ENCODE peak calls at places on chromosomes 7 and 10, in ten cellular contexts. S, T, Q, B, M, L, K, I, F and V are unnamed samples.

GRCh38 chr7:142637240-142637639 is 112.0 kb upstream of the PRSS1 start:
- DNase-seq in S (no peak), T (no peak), Q (no peak), B (no peak), M (no peak), L (no peak), K (no peak), I (no peak), F (no peak), V (no peak)

GRCh38 chr7:149280661-149281507 is 18.9 kb downstream of the ZNF783 start:
- DNase-seq in S (no peak), T (no peak), Q (no peak), B (no peak), M (no peak), L (no peak), K (no peak), I (no peak), F (no peak), V (no peak)

GRCh38 chr10:89611282-89611681 is 33.8 kb downstream of the PANK1 start:
- DNase-seq in S (no peak), T (no peak), Q (no peak), B (no peak), M (no peak), L (no peak), K (no peak), I (no peak), F (no peak), V (no peak)

GRCh38 chr7:134724606-134725005 is 54.8 kb upstream of the CALD1 start:
- DNase-seq in S (no peak), T (peak), Q (no peak), B (no peak), M (no peak), L (no peak), K (no peak), I (no peak), F (peak), V (no peak)

GRCh38 chr10:125840955-125841354 is 17.6 kb downstream of the BCCIP start:
- DNase-seq in S (no peak), T (no peak), Q (no peak), B (no peak), M (no peak), L (no peak), K (no peak), I (no peak), F (peak), V (no peak)

GRCh38 chr10:118308664-118309063 is 33.5 kb downstream of the FAM204A start:
- DNase-seq in S (no peak), T (no peak), Q (no peak), B (no peak), M (no peak), L (no peak), K (no peak), I (no peak), F (no peak), V (no peak)

GRCh38 chr7:6271694-6272371 is 591 bp downstream of the CYTH3 start:
- DNase-seq in S (no peak), T (peak), Q (peak), B (peak), M (peak), L (no peak), K (no peak), I (peak), F (no peak), V (peak)

GRCh38 chr10:75187961-75188426 is 22.6 kb upstream of the VDAC2 start:
- DNase-seq in S (no peak), T (peak), Q (peak), B (peak), M (no peak), L (peak), K (peak), I (peak), F (peak), V (no peak)

GRCh38 chr10:60208676-60209269 is 180.9 kb downstream of the ANK3 start:
- DNase-seq in S (no peak), T (no peak), Q (no peak), B (no peak), M (no peak), L (no peak), K (peak), I (no peak), F (peak), V (no peak)

GRCh38 chr7:16028651-16029050 is 342.2 kb upstream of the MEOX2 start:
- DNase-seq in S (no peak), T (no peak), Q (no peak), B (no peak), M (no peak), L (no peak), K (no peak), I (no peak), F (no peak), V (no peak)

GRCh38 chr10:11141571-11142091 is 124.0 kb downstream of the CELF2 start:
- DNase-seq in S (no peak), T (no peak), Q (no peak), B (no peak), M (no peak), L (no peak), K (no peak), I (peak), F (peak), V (no peak)

GRCh38 chr7:14321947-14322346 is 332.5 kb upstream of the ETV1 start:
- DNase-seq in S (no peak), T (no peak), Q (no peak), B (no peak), M (no peak), L (no peak), K (no peak), I (no peak), F (peak), V (no peak)

GRCh38 chr7:120996333-120996982 is 7.9 kb downstream of the CPED1 start:
- DNase-seq in S (peak), T (no peak), Q (no peak), B (no peak), M (peak), L (no peak), K (peak), I (peak), F (peak), V (peak)

GRCh38 chr10:123886292-123886691 is 5.3 kb downstream of the CPXM2 start:
- DNase-seq in S (no peak), T (no peak), Q (no peak), B (no peak), M (no peak), L (no peak), K (no peak), I (no peak), F (no peak), V (no peak)

GRCh38 chr7:157787275-157787701 is 450.5 kb downstream of the DNAJB6 start:
- DNase-seq in S (no peak), T (no peak), Q (no peak), B (no peak), M (peak), L (no peak), K (no peak), I (no peak), F (no peak), V (no peak)